ENCODE peak calls at places on chromosomes 11 and 22, in ten cellular contexts. B, U, Z, E, S, X, R, K, F and A are unnamed samples. For H3K9me3, the result is how much of the 10 kb centered on the place peaks cover.

GRCh38 chr11:96413408-96413807 is 23.6 kb downstream of the JRKL start:
- DNase-seq in Z (no peak), E (no peak), U (no peak), F (no peak), S (no peak), B (no peak), K (no peak), R (no peak), X (no peak), A (no peak)

GRCh38 chr11:116457336-116458007 is 315.3 kb downstream of the BUD13 start:
- DNase-seq in U (no peak), X (no peak), Z (no peak), E (no peak), F (no peak), K (no peak), S (no peak), B (no peak), R (no peak), A (no peak)

GRCh38 chr11:72338741-72339140 is 94.8 kb upstream of the PHOX2A start:
- DNase-seq in R (no peak), U (no peak), S (no peak), K (no peak), B (no peak), Z (no peak), E (no peak), X (no peak), F (no peak), A (no peak)

GRCh38 chr11:118618991-118619375 is 11.6 kb downstream of the PHLDB1 start:
- DNase-seq in X (peak), B (no peak), E (peak), S (no peak), U (no peak), R (no peak), F (no peak), K (no peak), Z (no peak), A (peak)

GRCh38 chr11:72522186-72522585 is 87.9 kb upstream of the CLPB start:
- DNase-seq in S (no peak), F (no peak), Z (no peak), X (peak), R (no peak), E (no peak), B (no peak), U (no peak), K (no peak), A (no peak)

GRCh38 chr22:49340406-49340805 is 487.3 kb downstream of the BRD1 start:
- DNase-seq in K (no peak), U (no peak), X (no peak), S (no peak), Z (no peak), B (peak), R (no peak), E (no peak), F (no peak), A (no peak)

GRCh38 chr11:66531841-66532240 is 14.0 kb downstream of the ZDHHC24 start:
- DNase-seq in K (no peak), S (no peak), B (no peak), X (no peak), F (no peak), U (no peak), E (no peak), R (no peak), Z (no peak), A (no peak)

GRCh38 chr11:78717031-78717430 is 142.4 kb upstream of the NARS2 start:
- DNase-seq in S (no peak), Z (no peak), X (no peak), F (no peak), R (no peak), K (no peak), B (no peak), E (no peak), U (no peak), A (no peak)

GRCh38 chr11:134047586-134047999 is 21.3 kb upstream of the JAM3 start:
- DNase-seq in Z (peak), F (no peak), U (peak), R (no peak), S (no peak), K (peak), E (peak), X (peak), B (no peak), A (peak)

GRCh38 chr11:18394928-18395734 is 768 bp downstream of the LDHA start:
- DNase-seq in R (no peak), X (no peak), U (no peak), E (no peak), K (peak), Z (peak), F (peak), S (no peak), B (peak), A (peak)

GRCh38 chr11:75721852-75722668 is 4.4 kb downstream of the MOGAT2 start:
- DNase-seq in E (no peak), U (no peak), F (no peak), S (no peak), K (peak), X (no peak), B (peak), R (no peak), Z (no peak), A (no peak)

GRCh38 chr11:11268119-11268518 is 84.9 kb downstream of the CSNK2A3 start:
- DNase-seq in U (no peak), S (no peak), Z (no peak), B (no peak), F (no peak), X (no peak), E (no peak), K (no peak), R (no peak), A (no peak)

GRCh38 chr11:82731691-82732277 is 1.9 kb downstream of the FAM181B start:
- DNase-seq in F (no peak), K (no peak), R (no peak), Z (no peak), B (no peak), U (no peak), S (no peak), X (no peak), E (no peak), A (no peak)

DNA sequence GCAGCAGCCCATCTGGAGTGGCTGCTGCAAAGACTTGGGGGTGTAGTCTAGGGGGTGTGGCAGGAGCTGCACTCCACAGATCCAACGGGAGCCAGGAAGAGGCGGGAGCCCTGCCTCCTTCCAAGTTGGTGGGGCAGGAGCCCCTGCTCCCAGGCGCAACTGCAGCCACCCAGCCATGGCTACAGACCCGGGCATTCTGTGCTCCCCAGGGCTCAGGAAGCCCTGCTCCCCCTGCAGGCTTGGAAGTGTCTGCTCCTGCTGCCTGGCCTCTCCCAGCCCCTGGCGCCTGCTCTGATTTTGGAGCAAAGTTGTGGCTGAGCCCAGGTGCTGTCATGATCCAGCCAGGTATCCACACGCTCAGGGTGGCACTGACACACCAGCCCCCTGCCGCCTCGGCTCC is 58.5 kb downstream of the CCDC34 start:
- DNase-seq in E (no peak), R (no peak), X (no peak), B (no peak), U (no peak), K (no peak), Z (no peak), S (no peak), F (no peak), A (no peak)
- TF ChIP-seq CTCF in E (no peak), R (peak), X (no peak), B (no peak), U (no peak), K (no peak), Z (no peak), S (no peak), F (no peak), A (no peak)

GRCh38 chr11:30342736-30343166 is 19.8 kb downstream of the ARL14EP start:
- DNase-seq in X (no peak), F (no peak), B (no peak), S (no peak), R (no peak), Z (no peak), E (no peak), U (no peak), K (peak), A (no peak)
- H3K27ac ChIP-seq in X (no peak), F (no peak), B (no peak), S (no peak), R (no peak), Z (no peak), E (no peak), U (no peak), K (no peak), A (no peak)

GRCh38 chr22:47571616-47572015 is 809.2 kb downstream of the TBC1D22A start:
- DNase-seq in K (no peak), E (no peak), X (no peak), U (peak), R (no peak), Z (no peak), B (no peak), S (no peak), F (no peak), A (no peak)
- H3K9me3 ChIP-seq in K (under half), E (under half), X (under half), U (under half), R (under half), Z (under half), B (under half), S (under half), F (under half), A (under half)

DNA sequence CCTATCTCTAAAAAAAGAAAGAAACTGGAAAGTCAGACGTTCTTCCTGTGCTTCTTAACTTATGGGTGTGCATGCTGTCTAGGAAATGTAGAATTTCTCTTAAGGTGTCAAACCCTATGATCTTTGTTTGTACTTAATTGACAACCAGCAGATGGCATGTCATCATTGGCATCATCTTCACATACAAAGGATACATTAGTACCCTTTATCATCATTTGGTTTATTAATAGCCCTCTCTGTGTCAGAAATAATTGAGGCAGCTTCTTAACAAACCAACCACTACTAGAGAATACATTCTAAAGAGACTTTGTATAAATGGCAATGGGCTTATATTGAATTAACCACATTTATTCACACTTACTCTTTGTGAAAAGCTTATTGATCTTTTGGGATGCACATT is 13.9 kb downstream of the SRPRA start:
- DNase-seq in E (no peak), X (no peak), U (no peak), R (no peak), F (no peak), B (no peak), Z (no peak), K (no peak), S (no peak), A (no peak)
- TF ChIP-seq CTCF in E (no peak), X (no peak), U (no peak), R (no peak), F (no peak), B (no peak), Z (no peak), K (no peak), S (no peak), A (no peak)

GRCh38 chr11:64712430-64713030 is 10.5 kb downstream of the NRXN2 start:
- DNase-seq in U (no peak), S (no peak), B (no peak), Z (no peak), R (no peak), F (no peak), E (no peak), K (no peak), X (no peak), A (no peak)
- H3K27ac ChIP-seq in U (no peak), S (no peak), B (no peak), Z (no peak), R (no peak), F (no peak), E (no peak), K (no peak), X (no peak), A (no peak)

DNA sequence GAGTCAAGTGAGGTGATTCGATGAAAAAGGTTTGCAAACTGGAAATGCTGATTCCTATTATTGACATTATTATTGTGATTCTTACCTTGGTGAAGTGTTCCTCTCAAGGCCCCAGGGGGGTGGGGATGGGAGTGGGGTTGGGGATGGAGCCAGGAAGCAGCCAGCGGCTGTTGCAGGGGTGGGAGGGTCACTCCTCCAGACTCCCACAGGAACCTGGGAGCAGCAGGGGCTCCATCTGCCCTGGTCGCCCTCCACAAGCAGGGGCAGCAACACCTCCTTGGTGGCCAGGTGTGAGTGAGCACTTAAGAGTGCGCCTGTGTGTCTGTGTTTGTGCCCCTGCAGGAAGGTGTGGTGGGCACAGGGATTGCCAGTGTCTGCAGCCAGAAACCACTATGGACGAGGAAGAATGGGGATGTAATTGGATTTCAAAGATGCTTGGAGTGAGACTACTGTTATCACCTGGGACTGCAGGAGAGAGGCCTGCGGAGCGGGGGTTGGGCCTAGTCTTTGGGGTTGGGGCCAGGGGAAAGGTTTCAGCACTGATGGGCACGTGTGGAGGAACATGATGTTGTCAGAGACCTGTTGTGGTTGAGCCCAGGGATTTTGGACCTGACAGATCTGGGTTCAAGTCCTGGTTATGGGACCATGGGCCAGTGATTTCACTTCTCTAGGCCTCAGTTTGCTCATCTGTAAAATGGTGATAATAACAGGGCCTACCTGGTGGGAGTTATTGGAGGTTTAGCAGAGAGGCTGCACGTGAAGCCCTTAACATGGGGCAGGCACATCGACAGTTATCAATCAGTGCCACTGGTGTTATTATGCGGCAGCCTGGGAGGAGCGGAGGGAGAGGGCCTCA is 3.6 kb upstream of the TP53I11 start:
- DNase-seq in X (no peak), E (no peak), K (no peak), U (no peak), S (no peak), Z (no peak), B (no peak), R (no peak), F (no peak), A (no peak)
- H3K9me3 ChIP-seq in X (under half), E (under half), K (under half), U (under half), S (under half), Z (under half), B (under half), R (under half), F (under half), A (under half)

DNA sequence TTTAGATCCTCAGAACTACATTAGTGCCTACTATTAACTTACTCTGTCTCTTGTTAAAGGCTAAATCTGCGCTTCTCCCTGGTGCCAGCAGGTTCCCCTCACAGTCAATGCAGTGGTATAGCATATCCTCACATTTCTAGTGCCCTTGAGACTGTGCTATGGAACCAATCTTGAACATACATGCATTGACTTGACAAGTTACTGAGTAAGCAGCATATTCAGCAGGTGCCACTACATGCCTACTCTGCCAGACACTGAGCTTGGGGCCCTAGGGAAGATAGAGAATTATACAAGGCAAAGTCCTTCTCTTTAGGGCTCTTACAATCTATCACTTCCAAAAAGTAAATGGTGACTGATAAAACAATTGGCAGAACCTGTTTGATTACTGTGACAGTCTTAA is 3.2 kb downstream of the FUT4 start:
- DNase-seq in Z (no peak), X (no peak), K (peak), U (no peak), S (no peak), E (no peak), B (no peak), F (peak), R (no peak), A (no peak)
- TF ChIP-seq CTCF in Z (no peak), X (no peak), K (no peak), U (no peak), S (no peak), E (no peak), B (no peak), F (no peak), R (no peak), A (no peak)

DNA sequence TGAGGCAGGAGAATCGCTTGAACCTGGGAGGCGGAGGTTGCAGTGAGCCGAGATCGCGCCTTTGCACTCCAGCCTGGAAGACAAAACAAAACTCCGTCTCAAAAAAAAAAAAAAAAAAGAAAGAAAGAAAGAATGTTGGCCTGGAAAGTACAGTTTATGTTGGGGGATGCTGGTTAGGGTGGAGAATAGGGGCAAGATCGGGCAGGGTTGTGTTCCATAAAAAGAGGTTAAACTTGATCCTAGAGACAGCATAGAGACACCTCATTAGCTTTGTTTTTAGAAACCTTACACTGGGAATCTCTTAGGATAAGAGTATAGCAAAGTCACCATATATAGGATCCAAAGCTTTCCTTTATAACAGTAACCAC is 1.9 kb upstream of the FTH1 start:
- DNase-seq in X (no peak), E (no peak), F (no peak), B (no peak), S (no peak), U (no peak), K (no peak), Z (no peak), R (no peak), A (no peak)
- H3K27ac ChIP-seq in X (peak), E (peak), F (no peak), B (no peak), S (no peak), U (peak), K (peak), Z (no peak), R (peak), A (peak)

DNA sequence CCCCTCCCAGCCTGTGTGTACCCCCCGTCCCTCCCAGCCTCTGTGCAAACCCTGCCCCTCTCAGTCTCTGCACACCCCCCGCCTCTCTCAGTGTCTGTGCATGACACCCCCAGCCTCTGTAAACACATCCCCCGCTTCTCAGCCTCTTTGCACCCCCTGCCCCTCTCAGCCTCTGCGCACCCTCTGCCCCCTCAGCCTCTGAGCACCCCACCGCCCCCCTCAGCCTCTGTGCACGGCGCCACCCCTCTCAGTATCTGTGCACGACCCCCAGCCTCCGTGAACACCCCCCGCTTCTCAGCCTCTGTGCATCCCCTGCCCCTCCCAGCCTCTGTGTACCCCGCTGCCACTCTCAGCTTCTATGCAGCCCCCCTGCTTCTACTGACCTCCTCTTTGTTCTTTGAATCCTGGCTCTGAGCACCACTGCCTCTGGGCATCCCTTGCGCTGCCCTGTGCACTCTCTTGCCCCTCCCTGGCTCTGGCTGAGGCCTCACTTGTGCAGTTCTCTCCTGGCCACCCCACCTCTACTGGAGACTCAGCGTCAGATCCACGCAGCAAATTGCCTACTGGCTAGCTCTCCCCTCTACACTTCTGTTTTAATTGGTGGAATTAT is 838.4 kb downstream of the TBC1D22A start:
- DNase-seq in X (no peak), E (no peak), F (no peak), B (no peak), S (no peak), U (peak), K (no peak), R (no peak), Z (no peak), A (no peak)
- H3K9me3 ChIP-seq in X (under half), E (under half), F (under half), B (under half), S (under half), U (under half), K (under half), R (under half), Z (under half), A (under half)